ENCODE peak calls at places on chromosomes 6 and 20, in seven cellular contexts. One of them, this sample, is unnamed.

GRCh38 chr20:52305843-52306242 is 114.3 kb upstream of the ZFP64 start:
- DNase-seq in A549: no peak
- DNase-seq in HepG2: no peak
- DNase-seq in HCT116: no peak
- DNase-seq in K562: no peak
- DNase-seq in IMR-90: no peak
- DNase-seq in GM12878: no peak
- DNase-seq in this sample: no peak

GRCh38 chr6:12842658-12843057 is 126.1 kb downstream of the PHACTR1 start:
- DNase-seq in K562: no peak
- DNase-seq in IMR-90: no peak
- DNase-seq in A549: no peak
- DNase-seq in HCT116: no peak
- DNase-seq in GM12878: no peak
- DNase-seq in HepG2: no peak
- DNase-seq in this sample: no peak

GRCh38 chr6:99458319-99458718 is 33.2 kb upstream of the PNISR start:
- DNase-seq in HCT116: peak; percentile 45
- DNase-seq in HepG2: peak; percentile 47
- DNase-seq in IMR-90: peak; percentile 44
- DNase-seq in A549: no peak
- DNase-seq in GM12878: no peak
- DNase-seq in K562: peak; percentile 18
- DNase-seq in this sample: no peak

GRCh38 chr6:146620655-146621054 is 21.9 kb downstream of the ADGB start:
- DNase-seq in K562: no peak
- DNase-seq in IMR-90: no peak
- DNase-seq in HCT116: no peak
- DNase-seq in GM12878: no peak
- DNase-seq in HepG2: no peak
- DNase-seq in A549: no peak
- DNase-seq in this sample: no peak

GRCh38 chr6:37897321-37897720 is 77.8 kb downstream of the ZFAND3 start:
- DNase-seq in GM12878: no peak
- DNase-seq in K562: peak; percentile 10
- DNase-seq in IMR-90: peak; percentile 60
- DNase-seq in HCT116: peak; percentile 73
- DNase-seq in HepG2: no peak
- DNase-seq in A549: no peak
- DNase-seq in this sample: no peak

GRCh38 chr20:45343445-45343866 is 4.8 kb downstream of the SDC4 start:
- DNase-seq in HepG2: peak; percentile 76
- DNase-seq in HCT116: no peak
- DNase-seq in IMR-90: no peak
- DNase-seq in A549: no peak
- DNase-seq in K562: peak; percentile 54
- DNase-seq in GM12878: no peak
- DNase-seq in this sample: peak; percentile 49

GRCh38 chr6:160042014-160042773 is 73.3 kb downstream of the IGF2R start:
- DNase-seq in K562: no peak
- DNase-seq in HCT116: no peak
- DNase-seq in HepG2: no peak
- DNase-seq in IMR-90: peak; percentile 49
- DNase-seq in GM12878: no peak
- DNase-seq in A549: no peak
- DNase-seq in this sample: no peak

GRCh38 chr6:2102966-2103365 is 142.4 kb downstream of the GMDS start:
- DNase-seq in GM12878: no peak
- DNase-seq in IMR-90: no peak
- DNase-seq in HepG2: no peak
- DNase-seq in A549: no peak
- DNase-seq in HCT116: no peak
- DNase-seq in K562: no peak
- DNase-seq in this sample: no peak

GRCh38 chr6:112033824-112034223 is 20.1 kb upstream of the CCN6 start:
- DNase-seq in GM12878: no peak
- DNase-seq in IMR-90: no peak
- DNase-seq in HCT116: no peak
- DNase-seq in A549: no peak
- DNase-seq in K562: no peak
- DNase-seq in HepG2: no peak
- DNase-seq in this sample: no peak

GRCh38 chr6:11265932-11266331 is 33.5 kb upstream of the NEDD9 start:
- DNase-seq in HCT116: no peak
- DNase-seq in IMR-90: no peak
- DNase-seq in HepG2: no peak
- DNase-seq in A549: no peak
- DNase-seq in K562: no peak
- DNase-seq in GM12878: no peak
- DNase-seq in this sample: no peak

GRCh38 chr6:130928158-130928917 is 101.1 kb downstream of the SMLR1 start:
- DNase-seq in IMR-90: no peak
- DNase-seq in HCT116: no peak
- DNase-seq in K562: no peak
- DNase-seq in GM12878: no peak
- DNase-seq in A549: no peak
- DNase-seq in HepG2: no peak
- DNase-seq in this sample: no peak

GRCh38 chr6:107957165-107957908 is 671 bp downstream of the SEC63 start:
- DNase-seq in K562: peak; percentile 18
- DNase-seq in IMR-90: peak; percentile 77
- DNase-seq in HepG2: peak; percentile 47
- DNase-seq in A549: peak; percentile 18
- DNase-seq in HCT116: no peak
- DNase-seq in GM12878: no peak
- DNase-seq in this sample: peak; percentile 77

GRCh38 chr20:36159833-36160232 is 5.3 kb downstream of the EPB41L1 start:
- DNase-seq in GM12878: no peak
- DNase-seq in HCT116: no peak
- DNase-seq in A549: no peak
- DNase-seq in IMR-90: no peak
- DNase-seq in HepG2: no peak
- DNase-seq in K562: no peak
- DNase-seq in this sample: no peak

GRCh38 chr20:14319704-14320103 is 17.7 kb downstream of the FLRT3 start:
- DNase-seq in K562: no peak
- DNase-seq in HepG2: no peak
- DNase-seq in HCT116: no peak
- DNase-seq in GM12878: no peak
- DNase-seq in IMR-90: no peak
- DNase-seq in A549: no peak
- DNase-seq in this sample: no peak

GRCh38 chr20:33009214-33010132 is 2.0 kb downstream of the BPIFB2 start:
- DNase-seq in IMR-90: no peak
- DNase-seq in HCT116: no peak
- DNase-seq in K562: no peak
- DNase-seq in HepG2: peak; percentile 99
- DNase-seq in GM12878: no peak
- DNase-seq in A549: no peak
- DNase-seq in this sample: no peak

GRCh38 chr20:33008336-33009213 is 1.1 kb downstream of the BPIFB2 start:
- DNase-seq in GM12878: no peak
- DNase-seq in A549: no peak
- DNase-seq in HCT116: no peak
- DNase-seq in HepG2: peak; percentile 70
- DNase-seq in IMR-90: no peak
- DNase-seq in K562: no peak
- DNase-seq in this sample: no peak

GRCh38 chr20:33010133-33010504 is 2.6 kb downstream of the BPIFB2 start:
- DNase-seq in GM12878: no peak
- DNase-seq in HepG2: no peak
- DNase-seq in HCT116: no peak
- DNase-seq in K562: no peak
- DNase-seq in A549: no peak
- DNase-seq in IMR-90: no peak
- DNase-seq in this sample: no peak

GRCh38 chr20:33012327-33013189 is 5.1 kb downstream of the BPIFB2 start:
- DNase-seq in HCT116: no peak
- DNase-seq in K562: no peak
- DNase-seq in HepG2: no peak
- DNase-seq in IMR-90: no peak
- DNase-seq in A549: no peak
- DNase-seq in GM12878: no peak
- DNase-seq in this sample: no peak

GRCh38 chr20:33010674-33011449 is 3.4 kb downstream of the BPIFB2 start:
- DNase-seq in A549: no peak
- DNase-seq in IMR-90: no peak
- DNase-seq in HCT116: no peak
- DNase-seq in GM12878: no peak
- DNase-seq in K562: no peak
- DNase-seq in HepG2: no peak
- DNase-seq in this sample: no peak
- TF ChIP-seq CEBPB in A549: no peak
- TF ChIP-seq CEBPB in IMR-90: no peak
- TF ChIP-seq CEBPB in HCT116: no peak
- TF ChIP-seq CEBPB in GM12878: no peak
- TF ChIP-seq CEBPB in K562: no peak
- TF ChIP-seq CEBPB in HepG2: no peak
- TF ChIP-seq CEBPB in this sample: no peak

GRCh38 chr6:23562554-23562953 is 563.5 kb upstream of the NRSN1 start:
- DNase-seq in HCT116: no peak
- DNase-seq in GM12878: no peak
- DNase-seq in A549: no peak
- DNase-seq in HepG2: no peak
- DNase-seq in IMR-90: no peak
- DNase-seq in K562: no peak
- DNase-seq in this sample: no peak

GRCh38 chr6:23561732-23562131 is 564.3 kb upstream of the NRSN1 start:
- DNase-seq in IMR-90: no peak
- DNase-seq in HCT116: no peak
- DNase-seq in HepG2: no peak
- DNase-seq in GM12878: no peak
- DNase-seq in A549: no peak
- DNase-seq in K562: no peak
- DNase-seq in this sample: no peak

GRCh38 chr6:23563329-23563728 is 562.7 kb upstream of the NRSN1 start:
- DNase-seq in A549: no peak
- DNase-seq in GM12878: no peak
- DNase-seq in HepG2: no peak
- DNase-seq in K562: no peak
- DNase-seq in IMR-90: no peak
- DNase-seq in HCT116: no peak
- DNase-seq in this sample: no peak

DNA sequence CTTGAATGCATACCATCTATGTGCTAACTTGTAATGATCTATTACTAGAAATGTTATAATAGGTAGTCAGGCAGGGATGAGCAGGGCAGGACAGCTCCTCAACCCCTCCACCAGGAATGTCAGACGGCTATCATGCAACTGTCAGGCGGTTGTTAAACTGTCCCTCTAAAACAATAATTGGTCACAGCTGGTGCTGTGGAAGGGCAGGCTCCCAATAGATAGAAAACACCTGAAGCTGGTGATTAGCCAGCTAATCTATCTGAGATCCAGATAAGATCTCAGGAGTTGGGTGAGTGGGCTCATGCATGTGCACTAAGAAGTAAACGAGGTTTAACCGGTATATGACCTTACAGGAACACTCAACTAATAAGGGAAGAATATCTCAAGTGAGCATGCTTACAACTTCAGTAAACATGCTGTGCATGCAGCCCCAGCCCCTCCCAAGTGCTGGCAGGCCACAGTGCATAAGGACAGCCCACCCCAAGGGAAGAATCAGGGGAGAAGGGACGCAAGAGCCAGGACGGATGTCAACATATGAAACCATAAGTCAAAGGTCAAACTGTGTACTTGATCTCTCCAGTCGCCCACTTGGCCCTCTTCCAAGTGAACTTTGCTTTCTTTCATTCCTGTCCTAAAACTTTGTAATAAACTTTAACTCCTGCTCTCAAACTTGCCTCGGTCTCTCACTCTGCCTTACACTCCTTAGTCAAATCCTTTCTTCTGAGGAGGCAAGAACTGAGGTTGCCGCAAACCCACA is 566.2 kb upstream of the NRSN1 start:
- DNase-seq in A549: no peak
- DNase-seq in HepG2: peak; percentile 45
- DNase-seq in HCT116: no peak
- DNase-seq in K562: no peak
- DNase-seq in GM12878: no peak
- DNase-seq in IMR-90: no peak
- DNase-seq in this sample: no peak
- TF ChIP-seq CEBPB in A549: no peak
- TF ChIP-seq CEBPB in HepG2: peak; percentile 22
- TF ChIP-seq CEBPB in HCT116: no peak
- TF ChIP-seq CEBPB in K562: no peak
- TF ChIP-seq CEBPB in GM12878: no peak
- TF ChIP-seq CEBPB in IMR-90: no peak
- TF ChIP-seq CEBPB in this sample: no peak

GRCh38 chr6:157767757-157768156 is 55.3 kb upstream of the SNX9 start:
- DNase-seq in HCT116: no peak
- DNase-seq in K562: no peak
- DNase-seq in GM12878: no peak
- DNase-seq in HepG2: no peak
- DNase-seq in A549: no peak
- DNase-seq in IMR-90: no peak
- DNase-seq in this sample: no peak

GRCh38 chr6:157769776-157770430 is 53.1 kb upstream of the SNX9 start:
- DNase-seq in IMR-90: no peak
- DNase-seq in K562: no peak
- DNase-seq in GM12878: no peak
- DNase-seq in HepG2: no peak
- DNase-seq in HCT116: no peak
- DNase-seq in A549: no peak
- DNase-seq in this sample: no peak

GRCh38 chr6:157767071-157767750 is 55.8 kb upstream of the SNX9 start:
- DNase-seq in A549: no peak
- DNase-seq in IMR-90: no peak
- DNase-seq in HepG2: no peak
- DNase-seq in GM12878: no peak
- DNase-seq in K562: no peak
- DNase-seq in HCT116: no peak
- DNase-seq in this sample: no peak

GRCh38 chr6:157768863-157769551 is 54.0 kb upstream of the SNX9 start:
- DNase-seq in IMR-90: no peak
- DNase-seq in GM12878: no peak
- DNase-seq in A549: no peak
- DNase-seq in HepG2: no peak
- DNase-seq in HCT116: no peak
- DNase-seq in K562: no peak
- DNase-seq in this sample: no peak

DNA sequence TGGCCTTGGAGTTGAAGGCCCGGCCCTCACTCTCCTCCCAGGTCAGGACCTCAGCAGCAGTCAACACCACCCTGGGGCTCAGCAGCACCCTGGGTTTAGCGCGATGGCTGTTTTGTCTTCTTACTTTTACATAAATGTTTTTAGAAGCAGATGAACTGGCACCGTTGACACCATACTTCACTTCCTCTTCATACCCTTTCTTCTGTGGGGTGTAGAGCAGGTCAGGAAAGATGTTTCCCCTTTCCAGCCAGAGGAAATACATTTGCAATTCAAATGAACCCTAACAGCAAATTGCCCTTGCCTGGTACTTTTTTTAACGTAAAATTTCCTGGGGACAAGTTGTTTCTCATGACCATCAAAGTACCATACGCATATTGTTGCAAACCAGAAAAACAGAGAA is 54.7 kb upstream of the SNX9 start:
- DNase-seq in K562: no peak
- DNase-seq in A549: no peak
- DNase-seq in HCT116: no peak
- DNase-seq in HepG2: no peak
- DNase-seq in GM12878: peak; percentile 75
- DNase-seq in IMR-90: no peak
- DNase-seq in this sample: no peak
- TF ChIP-seq CEBPB in K562: no peak
- TF ChIP-seq CEBPB in A549: no peak
- TF ChIP-seq CEBPB in HCT116: no peak
- TF ChIP-seq CEBPB in HepG2: no peak
- TF ChIP-seq CEBPB in GM12878: no peak
- TF ChIP-seq CEBPB in IMR-90: no peak
- TF ChIP-seq CEBPB in this sample: no peak

GRCh38 chr20:59217794-59218193 is 54.2 kb downstream of the ZNF831 start:
- DNase-seq in HepG2: no peak
- DNase-seq in HCT116: no peak
- DNase-seq in A549: no peak
- DNase-seq in IMR-90: no peak
- DNase-seq in GM12878: no peak
- DNase-seq in K562: no peak
- DNase-seq in this sample: no peak
- TF ChIP-seq CEBPB in HepG2: no peak
- TF ChIP-seq CEBPB in HCT116: no peak
- TF ChIP-seq CEBPB in A549: no peak
- TF ChIP-seq CEBPB in IMR-90: no peak
- TF ChIP-seq CEBPB in GM12878: no peak
- TF ChIP-seq CEBPB in K562: no peak
- TF ChIP-seq CEBPB in this sample: no peak

This sample was measured in H1.